ENCODE peak calls at places on chromosome 22, in four cellular contexts. L, Z, Q and Y are unnamed samples.
A peak's percentile ranks its signal among the peaks of the same experiment; 100 is the strongest.

GRCh38 chr22:20239063-20239950 is 28.8 kb downstream of the RTN4R start:
- DNase-seq in Z (no peak), L (peak; percentile 50), Q (no peak), Y (no peak)

GRCh38 chr22:49303061-49303735 is 524.5 kb downstream of the BRD1 start:
- DNase-seq in L (no peak), Q (peak; percentile 6), Z (no peak), Y (peak; percentile 11)

GRCh38 chr22:44448271-44448780 is 49.7 kb downstream of the RTL6 start:
- DNase-seq in L (no peak), Q (no peak), Z (no peak), Y (peak; percentile 72)

GRCh38 chr22:41548830-41549211 is 4.6 kb upstream of the POLR3H start:
- DNase-seq in Q (no peak), Z (no peak), L (no peak), Y (no peak)

GRCh38 chr22:20967697-20968201 is 694 bp downstream of the AIFM3 start:
- DNase-seq in L (no peak), Q (no peak), Z (no peak), Y (no peak)

GRCh38 chr22:25777870-25778269 is 35.9 kb downstream of the MYO18B start:
- DNase-seq in Z (peak; percentile 17), L (no peak), Q (no peak), Y (no peak)

GRCh38 chr22:33247758-33248157 is 189.6 kb upstream of the SYN3 start:
- DNase-seq in L (no peak), Z (no peak), Q (no peak), Y (no peak)

GRCh38 chr22:21672107-21672629 is 6.4 kb downstream of the PPIL2 start:
- DNase-seq in Z (no peak), Q (no peak), L (no peak), Y (no peak)

GRCh38 chr22:29877620-29878019 is 5.4 kb upstream of the MTMR3 start:
- DNase-seq in Z (no peak), L (no peak), Q (no peak), Y (no peak)

GRCh38 chr22:32584650-32585049 is 110.0 kb downstream of the FBXO7 start:
- DNase-seq in Z (no peak), L (no peak), Q (no peak), Y (no peak)

GRCh38 chr22:46162285-46162684 is 12.0 kb downstream of the PPARA start:
- DNase-seq in Q (no peak), L (no peak), Z (no peak), Y (no peak)

GRCh38 chr22:27851974-27852713 is 50.6 kb upstream of the MN1 start:
- DNase-seq in L (no peak), Z (no peak), Q (no peak), Y (no peak)

GRCh38 chr22:30830907-30831306 is 136.2 kb downstream of the OSBP2 start:
- DNase-seq in Q (no peak), L (no peak), Z (no peak), Y (peak; percentile 55)

GRCh38 chr22:23753371-23753770 is 854 bp downstream of the VPREB3 start:
- DNase-seq in L (no peak), Z (no peak), Q (no peak), Y (no peak)

GRCh38 chr22:34845391-34845790 is 220.6 kb upstream of the ISX start:
- DNase-seq in L (no peak), Q (no peak), Z (no peak), Y (no peak)

GRCh38 chr22:20422271-20422958 is 15.2 kb downstream of the SCARF2 start:
- DNase-seq in Q (no peak), L (no peak), Z (no peak), Y (no peak)

GRCh38 chr22:31343235-31344191 is 2.6 kb downstream of the PATZ1 start:
- DNase-seq in L (peak; percentile 63), Z (peak; percentile 60), Q (peak; percentile 93), Y (peak; percentile 93)

GRCh38 chr22:26041931-26042330 is 127.3 kb upstream of the SEZ6L start:
- DNase-seq in Z (no peak), L (no peak), Q (no peak), Y (no peak)

GRCh38 chr22:32602154-32602553 is 127.5 kb downstream of the FBXO7 start:
- DNase-seq in Z (no peak), L (no peak), Q (no peak), Y (no peak)

GRCh38 chr22:41197808-41198585 is 7.1 kb upstream of the L3MBTL2 start:
- DNase-seq in Q (peak; percentile 53), L (peak; percentile 67), Z (peak; percentile 30), Y (peak; percentile 50)

GRCh38 chr22:44364750-44365118 is 52.0 kb upstream of the SHISAL1 start:
- DNase-seq in Q (no peak), L (no peak), Z (no peak), Y (no peak)

GRCh38 chr22:24801906-24802504 is 4.0 kb upstream of the SGSM1 start:
- DNase-seq in Q (no peak), L (no peak), Z (no peak), Y (no peak)

GRCh38 chr22:23745780-23746179 is 5.1 kb downstream of the ZNF70 start:
- DNase-seq in Z (no peak), Q (peak; percentile 35), L (no peak), Y (peak; percentile 63)

GRCh38 chr22:37604875-37605274 is 3.8 kb upstream of the GGA1 start:
- DNase-seq in L (peak; percentile 50), Q (no peak), Z (no peak), Y (no peak)

GRCh38 chr22:20291249-20291586 is 23.1 kb upstream of the RTN4R start:
- DNase-seq in L (no peak), Q (no peak), Z (no peak), Y (no peak)

GRCh38 chr22:35160268-35160667 is 94.3 kb downstream of the ISX start:
- DNase-seq in L (no peak), Z (no peak), Q (no peak), Y (no peak)

GRCh38 chr22:44192098-44192810 is 11.5 kb downstream of the PARVG start:
- DNase-seq in Z (no peak), Q (no peak), L (peak; percentile 66), Y (no peak)

GRCh38 chr22:32828150-32828549 is 26.6 kb downstream of the TIMP3 start:
- DNase-seq in Q (no peak), Z (no peak), L (no peak), Y (no peak)

GRCh38 chr22:49934144-49934890 is 15.9 kb downstream of the CRELD2 start:
- DNase-seq in L (peak; percentile 56), Q (peak; percentile 81), Z (no peak), Y (peak; percentile 83)

GRCh38 chr22:44640618-44641155 is 61.3 kb upstream of the PRR5 start:
- DNase-seq in Q (no peak), Z (no peak), L (no peak), Y (no peak)

GRCh38 chr22:42515896-42516295 is 3.7 kb downstream of the RRP7A start:
- DNase-seq in Z (no peak), L (no peak), Q (peak; percentile 52), Y (no peak)

GRCh38 chr22:36701941-36702640 is 1.5 kb downstream of the CACNG2 start:
- DNase-seq in Q (no peak), Z (no peak), L (no peak), Y (no peak)

GRCh38 chr22:19375435-19375834 is 56.1 kb downstream of the HIRA start:
- DNase-seq in Z (no peak), Q (no peak), L (no peak), Y (no peak)

GRCh38 chr22:27298387-27299141 is 503.0 kb downstream of the MN1 start:
- DNase-seq in L (no peak), Q (no peak), Z (no peak), Y (no peak)

GRCh38 chr22:29154364-29155048 is 51.2 kb upstream of the EMID1 start:
- DNase-seq in L (peak; percentile 84), Q (peak; percentile 67), Z (peak; percentile 93), Y (peak; percentile 79)